ENCODE peak calls at places on chromosome 5, in ten cellular contexts. U is MM.1S, Y is astrocyte, E is spleen, T is mammary epithelial cell, B is kidney epithelial cell, W is IMR-90, H is colonic mucosa, G is esophagus muscularis mucosa, N is aorta. L is an unnamed sample. For H3K27me3, the result is how much of the 10 kb centered on the place peaks cover.

GRCh38 chr5:39560730-39561129 is 135.9 kb upstream of the DAB2 start:
- DNase-seq in G (no peak), U (no peak), E (no peak), T (no peak), B (no peak), N (no peak), H (no peak), Y (no peak), W (no peak), L (no peak)

GRCh38 chr5:82387041-82387818 is 109.1 kb upstream of the RPS23 start:
- DNase-seq in U (no peak), N (no peak), Y (peak), E (no peak), G (no peak), H (no peak), T (no peak), B (no peak), W (peak), L (no peak)

GRCh38 chr5:116575635-116576042 is 1.0 kb upstream of the SEMA6A start:
- DNase-seq in W (no peak), B (no peak), T (peak), H (peak), U (no peak), Y (no peak), E (peak), N (peak), G (no peak), L (no peak)

GRCh38 chr5:41289970-41290464 is 76.7 kb upstream of the C6 start:
- DNase-seq in Y (no peak), G (no peak), U (no peak), E (no peak), W (no peak), T (no peak), N (no peak), H (no peak), B (no peak), L (no peak)

GRCh38 chr5:107671742-107672211 is 1.0 kb upstream of the EFNA5 start:
- DNase-seq in T (peak), Y (peak), N (no peak), W (peak), H (no peak), B (peak), U (peak), E (no peak), G (no peak), L (no peak)

GRCh38 chr5:2391021-2391420 is 360.5 kb downstream of the IRX2 start:
- DNase-seq in B (no peak), W (no peak), U (no peak), T (no peak), E (peak), Y (no peak), H (no peak), G (no peak), N (no peak), L (no peak)

GRCh38 chr5:147558826-147559225 is 49.0 kb upstream of the DPYSL3 start:
- DNase-seq in T (peak), E (no peak), B (no peak), W (peak), G (no peak), Y (peak), H (peak), U (peak), N (peak), L (no peak)

GRCh38 chr5:76074487-76074886 is 8.7 kb upstream of the SV2C start:
- DNase-seq in N (no peak), T (no peak), Y (no peak), U (peak), W (no peak), E (no peak), B (no peak), H (peak), G (no peak), L (no peak)

GRCh38 chr5:92372766-92373165 is 989.6 kb upstream of the ARRDC3 start:
- DNase-seq in W (peak), T (peak), U (no peak), H (no peak), E (no peak), N (no peak), G (no peak), B (no peak), Y (peak), L (no peak)

GRCh38 chr5:160287378-160288051 is 24.8 kb downstream of the CCNJL start:
- DNase-seq in W (no peak), N (peak), G (no peak), H (peak), E (peak), U (no peak), T (peak), Y (peak), B (no peak), L (no peak)

GRCh38 chr5:73633060-73633459 is 7.1 kb downstream of the ARHGEF28 start:
- DNase-seq in G (peak), T (no peak), N (no peak), Y (no peak), B (no peak), E (no peak), W (no peak), H (no peak), U (no peak), L (no peak)

GRCh38 chr5:173233347-173234128 is 1.5 kb downstream of the NKX2-5 start:
- DNase-seq in G (no peak), H (no peak), B (no peak), Y (no peak), T (no peak), W (no peak), E (peak), N (peak), U (no peak), L (no peak)

GRCh38 chr5:173231996-173232498 is 3.0 kb downstream of the NKX2-5 start:
- DNase-seq in W (no peak), N (no peak), H (no peak), B (no peak), G (no peak), T (no peak), U (no peak), E (peak), Y (no peak), L (no peak)

GRCh38 chr5:173231381-173231766 is 3.6 kb downstream of the NKX2-5 start:
- DNase-seq in Y (no peak), N (peak), H (no peak), G (no peak), U (no peak), B (no peak), E (peak), W (no peak), T (no peak), L (no peak)

GRCh38 chr5:173234129-173234793 is 745 bp downstream of the NKX2-5 start:
- DNase-seq in H (no peak), Y (no peak), U (no peak), N (peak), E (peak), B (no peak), W (no peak), T (no peak), G (no peak), L (no peak)

GRCh38 chr5:173232499-173233346 is 2.3 kb downstream of the NKX2-5 start:
- DNase-seq in W (no peak), G (no peak), B (no peak), E (peak), Y (no peak), N (peak), T (no peak), H (no peak), U (no peak), L (no peak)
- H3K27me3 ChIP-seq in W (half or more), G (half or more), B (half or more), E (half or more), Y (half or more), N (under half), T (half or more), H (half or more), U (half or more), L (half or more)

GRCh38 chr5:109945723-109946480 is 256.2 kb downstream of the MAN2A1 start:
- DNase-seq in W (no peak), Y (no peak), B (no peak), T (no peak), G (peak), N (no peak), H (no peak), U (no peak), E (no peak), L (no peak)

GRCh38 chr5:109945097-109945678 is 255.5 kb downstream of the MAN2A1 start:
- DNase-seq in B (peak), Y (peak), N (no peak), T (no peak), G (peak), H (no peak), U (peak), E (no peak), W (no peak), L (no peak)

GRCh38 chr5:109942646-109943045 is 252.9 kb downstream of the MAN2A1 start:
- DNase-seq in U (no peak), T (no peak), G (no peak), W (no peak), H (no peak), N (no peak), B (no peak), E (no peak), Y (no peak), L (no peak)

GRCh38 chr5:109943701-109944235 is 254.0 kb downstream of the MAN2A1 start:
- DNase-seq in W (no peak), G (no peak), H (no peak), U (no peak), N (no peak), E (no peak), Y (no peak), T (no peak), B (no peak), L (no peak)

DNA sequence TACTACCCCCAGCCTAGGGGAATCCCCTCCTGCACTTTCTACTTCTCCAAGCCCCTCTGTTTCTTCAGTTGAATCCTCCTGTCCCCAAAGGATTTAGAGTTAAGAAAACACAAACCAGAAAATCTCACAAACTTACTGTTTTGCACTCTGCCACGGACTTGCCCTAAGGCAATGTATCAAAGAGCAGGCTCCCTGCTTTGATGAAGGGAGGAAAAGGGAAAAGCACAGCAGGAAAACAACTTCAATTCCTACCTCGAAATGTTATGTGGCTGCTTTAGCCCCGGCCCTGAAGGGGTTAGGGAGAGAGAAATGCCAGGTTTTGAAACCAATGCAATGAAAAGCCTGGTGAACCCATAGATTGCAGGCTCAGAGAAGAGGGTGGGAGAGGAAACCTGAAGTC is 254.7 kb downstream of the MAN2A1 start:
- DNase-seq in W (no peak), U (no peak), G (no peak), N (no peak), Y (no peak), B (no peak), T (no peak), H (no peak), E (no peak), L (no peak)
- H3K27me3 ChIP-seq in W (under half), U (under half), G (under half), N (under half), Y (under half), B (under half), T (under half), H (under half), E (under half), L (under half)

GRCh38 chr5:148635321-148636083 is 18.8 kb downstream of the HTR4 start:
- DNase-seq in G (peak), U (no peak), B (no peak), H (no peak), N (no peak), T (no peak), Y (no peak), W (no peak), E (no peak), L (no peak)
- H3K27me3 ChIP-seq in G (under half), U (under half), B (under half), H (under half), N (under half), T (under half), Y (under half), W (under half), E (under half), L (under half)

DNA sequence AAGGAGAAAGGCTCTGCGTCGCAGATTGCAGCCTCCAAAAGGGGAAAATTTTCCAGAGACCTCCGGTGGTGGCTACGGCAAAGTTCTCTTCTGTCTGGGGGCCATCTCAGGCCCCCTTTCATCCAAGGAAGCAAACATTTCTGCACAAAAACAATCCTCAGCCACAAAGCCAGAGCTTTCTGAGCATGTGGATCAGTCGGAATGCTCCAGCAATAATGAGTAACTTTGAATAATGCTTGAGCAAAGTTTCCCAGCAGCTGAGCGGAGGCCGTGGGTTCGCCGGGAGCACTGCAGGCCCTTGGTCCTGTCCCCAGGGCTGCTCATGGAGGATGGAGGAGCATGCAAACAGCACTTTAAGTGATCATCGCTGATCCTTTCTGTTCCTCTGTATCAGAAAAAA is 60.2 kb upstream of the UNC5A start:
- DNase-seq in E (peak), G (peak), T (no peak), N (no peak), H (no peak), U (no peak), Y (no peak), W (no peak), B (no peak), L (no peak)
- H3K27me3 ChIP-seq in E (under half), G (under half), T (under half), N (under half), H (under half), U (half or more), Y (under half), W (under half), B (under half), L (under half)

L was measured in effector memory CD4-positive, alpha-beta T cell.